ENCODE peak calls at places on chromosome 4, in ten cellular contexts. I, B, A, C, E, D, W, K, P and J are unnamed samples. For H3K27me3, the result is how much of the 10 kb centered on the place peaks cover.

GRCh38 chr4:166594326-166594946 is 639.9 kb downstream of the SPOCK3 start:
- DNase-seq in K (no peak), I (no peak), C (peak), P (no peak), D (peak), A (no peak), W (peak), E (no peak), B (no peak), J (peak)

GRCh38 chr4:173794662-173795061 is 264.6 kb upstream of the HAND2 start:
- DNase-seq in D (no peak), C (no peak), P (no peak), K (no peak), I (no peak), E (no peak), B (no peak), A (no peak), W (peak), J (no peak)

GRCh38 chr4:124711469-124712416 is 789 bp downstream of the ANKRD50 start:
- DNase-seq in A (no peak), B (peak), K (peak), W (peak), C (no peak), I (no peak), P (peak), E (peak), D (peak), J (peak)

GRCh38 chr4:144591401-144591800 is 54.6 kb upstream of the HHIP start:
- DNase-seq in B (no peak), P (no peak), K (no peak), E (no peak), D (peak), W (peak), I (no peak), A (no peak), C (no peak), J (no peak)

GRCh38 chr4:25925486-25926201 is 11.6 kb downstream of the SMIM20 start:
- DNase-seq in A (no peak), B (peak), P (no peak), W (peak), C (no peak), I (peak), D (peak), K (peak), E (no peak), J (peak)

GRCh38 chr4:125398263-125398662 is 83.5 kb downstream of the FAT4 start:
- DNase-seq in B (no peak), P (no peak), I (no peak), W (no peak), C (no peak), E (no peak), K (no peak), D (no peak), A (no peak), J (no peak)

GRCh38 chr4:40858946-40859345 is 109.2 kb downstream of the NSUN7 start:
- DNase-seq in B (no peak), I (no peak), W (no peak), D (no peak), E (no peak), P (peak), K (no peak), C (no peak), A (no peak), J (no peak)

GRCh38 chr4:137609693-137610450 is 77.6 kb upstream of the PCDH18 start:
- DNase-seq in I (no peak), D (no peak), A (no peak), E (no peak), W (peak), B (no peak), C (no peak), P (no peak), K (no peak), J (no peak)

GRCh38 chr4:20773144-20773997 is 73.1 kb downstream of the PACRGL start:
- DNase-seq in K (no peak), P (no peak), A (no peak), C (no peak), D (no peak), W (peak), I (peak), E (no peak), B (peak), J (peak)

GRCh38 chr4:177478496-177478895 is 36.3 kb upstream of the AGA start:
- DNase-seq in D (no peak), C (no peak), I (no peak), P (no peak), W (no peak), K (no peak), E (no peak), B (no peak), A (no peak), J (no peak)

GRCh38 chr4:99868126-99868596 is 26.1 kb downstream of the LAMTOR3 start:
- DNase-seq in B (no peak), I (no peak), K (no peak), A (no peak), C (no peak), W (no peak), P (no peak), E (no peak), D (no peak), J (no peak)

GRCh38 chr4:146633471-146633800 is 5.3 kb upstream of the POU4F2 start:
- DNase-seq in I (no peak), C (no peak), E (no peak), A (no peak), W (peak), D (no peak), B (no peak), P (no peak), K (no peak), J (no peak)

GRCh38 chr4:188484256-188484655 is 345.0 kb downstream of the TRIML1 start:
- DNase-seq in B (no peak), I (no peak), K (no peak), W (peak), A (no peak), P (no peak), C (no peak), D (no peak), E (no peak), J (no peak)

GRCh38 chr4:153137168-153137567 is 67.1 kb upstream of the TRIM2 start:
- DNase-seq in D (no peak), C (no peak), A (no peak), P (peak), E (no peak), K (no peak), B (peak), W (peak), I (no peak), J (no peak)

GRCh38 chr4:37890501-37891220 is at the start of gene TBC1D1:
- DNase-seq in D (peak), B (peak), K (no peak), I (peak), W (peak), P (peak), A (peak), E (peak), C (no peak), J (peak)

GRCh38 chr4:75841641-75842520 is 60.4 kb downstream of the PPEF2 start:
- DNase-seq in E (no peak), K (no peak), D (no peak), A (no peak), I (no peak), C (no peak), B (no peak), W (no peak), P (no peak), J (no peak)

GRCh38 chr4:146105464-146105863 is 70.1 kb upstream of the LSM6 start:
- DNase-seq in I (no peak), E (no peak), P (no peak), W (no peak), K (no peak), B (no peak), C (no peak), D (no peak), A (no peak), J (no peak)

GRCh38 chr4:164572877-164573279 is 181.1 kb upstream of the SMIM31 start:
- DNase-seq in I (no peak), B (no peak), D (no peak), C (no peak), E (no peak), A (no peak), W (peak), K (no peak), P (no peak), J (no peak)

GRCh38 chr4:78758105-78758504 is 18.0 kb upstream of the BMP2K start:
- DNase-seq in W (no peak), B (no peak), P (no peak), I (no peak), A (no peak), D (no peak), C (no peak), K (no peak), E (no peak), J (no peak)

GRCh38 chr4:105741548-105741947 is 33.0 kb downstream of the GSTCD start:
- DNase-seq in E (no peak), K (no peak), B (no peak), W (peak), A (no peak), P (no peak), D (no peak), I (no peak), C (no peak), J (no peak)

GRCh38 chr4:168648929-168649328 is 152.1 kb downstream of the PALLD start:
- DNase-seq in W (peak), B (no peak), I (no peak), K (no peak), P (no peak), C (no peak), D (no peak), E (no peak), A (no peak), J (no peak)

DNA sequence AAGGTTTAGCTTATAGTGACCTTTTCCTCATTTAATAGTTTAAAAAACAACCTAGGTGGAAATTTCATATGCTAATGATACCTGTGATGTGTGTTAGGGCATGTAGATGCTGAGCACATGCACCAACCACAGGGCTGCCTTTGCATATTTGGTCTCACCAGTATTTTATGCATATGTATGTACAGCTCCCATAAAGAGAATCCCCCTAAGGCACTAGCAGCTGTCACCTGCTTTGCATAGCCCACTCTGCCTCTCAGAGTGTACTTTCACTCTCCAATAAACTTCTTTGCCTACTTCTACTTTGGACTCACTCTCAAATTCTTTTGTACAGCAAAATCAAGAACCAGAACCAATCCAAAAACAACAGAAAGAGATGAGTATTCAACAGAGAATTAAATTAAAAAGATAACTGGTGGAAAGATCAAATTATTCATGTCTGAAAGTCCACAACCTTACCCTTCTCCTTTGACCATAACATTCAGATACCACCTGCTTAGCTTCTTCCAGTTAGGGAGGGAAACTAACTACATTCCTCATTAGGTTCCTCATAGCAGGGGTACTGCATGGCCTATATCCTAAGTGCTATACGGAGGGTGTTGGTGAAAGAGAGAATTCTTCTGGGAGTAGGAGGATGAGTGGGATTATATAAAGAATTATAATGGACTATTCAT is 250.5 kb downstream of the STPG2 start:
- DNase-seq in B (no peak), W (no peak), D (no peak), I (no peak), C (no peak), P (no peak), A (no peak), E (no peak), K (no peak), J (no peak)
- H3K27ac ChIP-seq in B (no peak), W (no peak), D (no peak), I (no peak), C (no peak), P (no peak), A (no peak), E (no peak), K (no peak), J (no peak)

GRCh38 chr4:159777689-159778088 is 674.8 kb downstream of the RAPGEF2 start:
- DNase-seq in I (no peak), P (no peak), A (no peak), W (peak), D (no peak), K (no peak), E (no peak), B (no peak), C (no peak), J (no peak)

GRCh38 chr4:159780196-159780922 is 677.5 kb downstream of the RAPGEF2 start:
- DNase-seq in A (no peak), D (no peak), C (no peak), E (no peak), K (no peak), B (no peak), P (no peak), I (no peak), W (peak), J (no peak)

GRCh38 chr4:159776915-159777314 is 674.0 kb downstream of the RAPGEF2 start:
- DNase-seq in I (no peak), B (no peak), W (peak), D (no peak), C (no peak), K (no peak), A (no peak), P (no peak), E (no peak), J (no peak)

GRCh38 chr4:159779716-159780115 is 676.8 kb downstream of the RAPGEF2 start:
- DNase-seq in A (no peak), I (no peak), W (peak), K (no peak), C (no peak), P (no peak), D (no peak), E (no peak), B (no peak), J (no peak)

DNA sequence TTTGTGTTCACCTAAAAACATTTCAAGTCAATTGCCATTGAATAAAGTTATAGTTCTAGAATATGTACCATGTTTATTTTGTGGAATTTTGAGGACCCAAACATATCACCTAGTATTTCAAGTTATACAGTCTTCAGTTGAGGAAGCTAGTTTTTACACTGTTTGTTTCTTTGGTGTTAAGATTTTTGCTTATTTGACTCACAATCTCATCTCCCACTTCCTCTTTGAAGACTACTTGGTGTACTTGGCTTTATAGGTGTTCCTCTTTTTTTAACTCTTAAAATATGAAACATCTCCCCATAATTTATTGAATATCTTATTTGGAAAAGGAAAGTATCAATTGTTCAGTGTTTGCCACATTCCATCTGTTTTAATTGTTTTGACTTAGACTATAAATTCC is 675.4 kb downstream of the RAPGEF2 start:
- DNase-seq in B (no peak), A (no peak), E (no peak), P (no peak), W (no peak), D (no peak), I (no peak), K (no peak), C (no peak), J (no peak)
- H3K4me3 ChIP-seq in B (no peak), A (no peak), E (no peak), P (no peak), W (peak), D (no peak), I (no peak), K (no peak), C (no peak), J (no peak)

DNA sequence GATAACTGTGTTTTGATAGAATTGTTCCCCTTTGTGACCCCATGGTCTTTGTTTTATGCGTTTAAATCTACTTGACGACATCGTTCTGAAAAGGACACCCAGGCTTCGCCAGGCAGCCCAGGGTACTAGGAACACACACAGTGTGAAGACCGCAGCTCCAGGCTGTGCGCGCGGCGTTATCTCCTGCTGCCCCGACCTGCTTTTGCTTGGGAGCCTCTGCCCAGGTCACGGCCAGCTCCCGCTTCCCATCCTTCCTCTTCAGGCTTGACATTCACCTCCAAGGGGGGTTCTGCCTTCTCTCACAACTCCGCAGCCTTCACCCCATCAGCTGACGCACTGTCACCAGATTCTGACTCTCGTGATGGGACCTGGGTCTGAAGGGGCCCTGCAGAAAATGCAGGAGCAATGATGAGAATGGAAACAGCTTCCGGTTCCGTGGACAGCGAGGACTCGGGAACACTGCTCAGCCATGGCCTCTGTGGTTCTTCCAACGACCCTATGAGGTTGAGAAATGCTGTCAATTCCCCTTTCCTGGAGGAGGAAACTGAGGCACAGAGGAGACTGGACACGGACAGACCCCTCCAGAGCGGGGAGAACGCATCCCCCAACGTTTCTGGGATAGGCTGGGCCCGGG is 536 bp upstream of the HTRA3 start:
- DNase-seq in A (no peak), C (no peak), K (no peak), D (no peak), E (no peak), P (no peak), B (no peak), I (no peak), W (no peak), J (no peak)
- H3K27me3 ChIP-seq in A (under half), C (under half), K (under half), D (under half), E (under half), P (under half), B (under half), I (under half), W (under half), J (under half)

GRCh38 chr4:140084426-140084825 is 69.6 kb downstream of the MAML3 start:
- DNase-seq in A (no peak), W (no peak), D (no peak), K (no peak), I (no peak), P (no peak), C (no peak), E (no peak), B (no peak), J (no peak)
- H3K27ac ChIP-seq in A (peak), W (no peak), D (no peak), K (no peak), I (no peak), P (peak), C (no peak), E (no peak), B (peak), J (peak)